ENCODE peak calls at places on chromosomes 5 and 9, in nine cellular contexts. W is SK-N-MC; C is body of pancreas; T is upper lobe of right lung; I is CD4-positive, CD25-positive, alpha-beta regulatory T cell; P is PC-3; N is effector memory CD4-positive, alpha-beta T cell; A is left ventricle myocardium inferior; R is ovary. M is an unnamed sample.

GRCh38 chr9:130017035-130017909 is 25.7 kb downstream of the FNBP1 start:
- DNase-seq in W (no peak), N (no peak), I (no peak), A (no peak), R (no peak), T (no peak), C (no peak), P (no peak), M (no peak)

GRCh38 chr5:53253421-53253871 is 143.9 kb upstream of the MOCS2 start:
- DNase-seq in N (no peak), A (no peak), P (peak), T (no peak), W (no peak), C (no peak), I (no peak), R (no peak), M (no peak)

GRCh38 chr5:68181039-68181599 is 34.4 kb upstream of the PIK3R1 start:
- DNase-seq in I (no peak), N (no peak), A (no peak), T (no peak), C (no peak), R (no peak), P (no peak), W (no peak), M (no peak)

GRCh38 chr5:90161399-90161798 is 248.2 kb downstream of the CETN3 start:
- DNase-seq in C (peak), I (no peak), W (no peak), T (peak), A (peak), R (no peak), N (no peak), P (peak), M (peak)

GRCh38 chr9:104766025-104766424 is 2.1 kb downstream of the NIPSNAP3B start:
- DNase-seq in N (no peak), C (no peak), P (no peak), W (no peak), T (no peak), I (no peak), A (no peak), R (no peak), M (no peak)

GRCh38 chr9:120587357-120587756 is 7.4 kb upstream of the CDK5RAP2 start:
- DNase-seq in I (no peak), C (no peak), P (no peak), N (no peak), W (no peak), T (no peak), A (no peak), R (no peak), M (no peak)

GRCh38 chr5:73367650-73368049 is 80.9 kb downstream of the FOXD1 start:
- DNase-seq in A (no peak), T (no peak), R (no peak), W (no peak), C (no peak), I (no peak), P (peak), N (no peak), M (no peak)

GRCh38 chr5:95857185-95857945 is 34.8 kb upstream of the GLRX start:
- DNase-seq in A (peak), P (no peak), T (peak), I (no peak), W (no peak), R (peak), C (peak), N (no peak), M (peak)

GRCh38 chr9:81239388-81239787 is 450.0 kb downstream of the TLE1 start:
- DNase-seq in A (no peak), I (no peak), N (no peak), P (no peak), W (no peak), T (no peak), C (no peak), R (no peak), M (no peak)

GRCh38 chr9:114487607-114488300 is 17.5 kb downstream of the WHRN start:
- DNase-seq in P (peak), T (no peak), C (peak), N (peak), I (peak), A (no peak), W (no peak), R (peak), M (no peak)

GRCh38 chr9:77442436-77442835 is 205.7 kb downstream of the GNA14 start:
- DNase-seq in N (no peak), C (no peak), P (no peak), W (no peak), R (no peak), A (no peak), T (no peak), I (no peak), M (no peak)

GRCh38 chr5:120304653-120305052 is 159.4 kb upstream of the PRR16 start:
- DNase-seq in W (no peak), P (peak), A (no peak), I (no peak), C (no peak), N (no peak), T (no peak), R (no peak), M (no peak)

GRCh38 chr9:112380102-112380581 is at the start of gene HSDL2:
- DNase-seq in T (no peak), C (no peak), R (no peak), N (no peak), W (no peak), P (peak), I (no peak), A (no peak), M (no peak)

GRCh38 chr5:58156977-58157701 is 302.7 kb downstream of the PLK2 start:
- DNase-seq in W (no peak), P (no peak), N (no peak), I (no peak), C (peak), T (no peak), R (no peak), A (peak), M (no peak)

GRCh38 chr9:134066923-134067851 is 639 bp downstream of the BRD3 start:
- DNase-seq in W (no peak), A (no peak), C (no peak), I (peak), P (no peak), R (no peak), N (peak), T (peak), M (peak)

GRCh38 chr9:112046181-112046580 is 128.9 kb downstream of the SUSD1 start:
- DNase-seq in W (no peak), P (peak), N (no peak), I (no peak), C (no peak), A (no peak), T (no peak), R (no peak), M (no peak)

GRCh38 chr9:128818839-128819715 is 777 bp downstream of the ENDOG start:
- DNase-seq in W (no peak), R (no peak), T (peak), P (peak), I (peak), N (peak), A (peak), C (peak), M (peak)

GRCh38 chr9:123059472-123060220 is 26.2 kb downstream of the GPR21 start:
- DNase-seq in P (no peak), A (no peak), C (no peak), T (no peak), I (no peak), R (no peak), N (no peak), W (no peak), M (no peak)

DNA sequence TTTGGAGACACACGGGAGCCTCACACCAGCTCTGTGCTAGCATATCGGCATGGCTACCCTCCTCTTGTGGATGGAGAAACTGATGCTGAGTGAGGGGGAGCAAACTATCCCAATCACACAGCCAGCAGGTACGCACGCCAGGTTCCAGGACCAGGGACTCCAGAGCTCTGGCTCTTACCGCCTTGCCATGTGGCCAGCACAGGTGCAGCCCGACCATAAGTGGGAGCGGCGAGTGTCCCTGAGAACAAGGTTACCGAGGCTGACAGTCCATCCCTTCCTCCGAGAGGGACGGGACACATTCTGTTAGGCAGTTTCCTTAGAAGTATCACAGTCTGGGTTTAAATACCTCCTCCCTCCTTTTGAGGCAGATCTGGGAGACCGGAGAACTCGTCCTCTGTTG is 86.0 kb downstream of the PAX5 start:
- DNase-seq in N (no peak), W (no peak), R (no peak), A (no peak), T (peak), P (no peak), C (no peak), I (no peak), M (no peak)
- H3K27ac ChIP-seq in N (no peak), W (no peak), R (no peak), A (no peak), T (no peak), P (no peak), C (no peak), I (no peak), M (no peak)

DNA sequence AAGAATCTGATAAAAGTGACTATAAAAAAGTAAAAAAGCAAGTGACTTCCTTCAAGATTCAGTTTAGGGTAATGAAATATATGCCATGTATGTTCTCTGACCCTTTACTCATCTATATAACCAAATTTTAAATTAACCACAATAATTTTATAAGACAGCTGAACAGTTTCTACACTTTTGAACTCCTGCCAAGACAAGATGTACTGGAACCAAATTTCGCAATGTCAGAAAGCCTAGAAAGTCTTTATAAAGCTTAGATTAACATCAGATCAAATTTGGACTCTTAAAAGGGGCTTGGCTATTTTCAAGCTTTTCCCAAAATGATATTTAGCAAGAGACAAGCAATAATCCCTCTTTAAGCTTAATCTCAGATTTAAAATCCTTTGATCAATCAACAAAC is 362.6 kb downstream of the PTPRD start:
- DNase-seq in P (peak), N (no peak), A (no peak), W (peak), R (no peak), T (no peak), C (no peak), I (no peak), M (no peak)
- H3K27ac ChIP-seq in P (no peak), N (no peak), A (no peak), W (no peak), R (no peak), T (no peak), C (no peak), I (no peak), M (no peak)

GRCh38 chr5:143093452-143094086 is 309.9 kb downstream of the NR3C1 start:
- DNase-seq in I (no peak), R (no peak), C (no peak), T (no peak), W (no peak), N (no peak), P (no peak), A (no peak), M (no peak)

DNA sequence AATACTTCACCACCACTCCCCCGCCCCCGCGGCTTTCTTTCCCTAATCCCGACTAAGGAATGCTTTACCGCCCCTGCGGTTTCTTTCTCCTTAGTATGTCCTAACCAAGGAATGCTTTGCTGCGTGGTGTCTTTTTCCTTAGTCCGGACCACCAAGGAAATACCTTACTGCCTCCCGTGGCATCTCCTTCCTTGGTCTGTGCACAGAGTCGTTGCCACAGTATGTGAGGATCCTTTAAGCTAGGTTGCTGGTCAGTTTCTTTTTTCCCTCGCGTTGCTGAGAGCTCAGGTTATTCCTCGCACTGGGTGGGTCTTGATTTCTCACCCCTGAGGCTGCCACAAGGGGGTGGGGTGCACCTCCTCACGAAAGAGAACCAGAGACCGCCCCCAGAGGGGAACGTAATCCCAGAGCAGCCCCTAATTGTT is 309.4 kb downstream of the NR3C1 start:
- DNase-seq in A (no peak), C (no peak), N (no peak), T (no peak), I (no peak), R (no peak), P (no peak), W (no peak), M (no peak)
- H3K27ac ChIP-seq in A (no peak), C (no peak), N (no peak), T (no peak), I (no peak), R (no peak), P (no peak), W (no peak), M (no peak)

GRCh38 chr5:141871870-141872269 is 6.3 kb downstream of the PCDH1 start:
- DNase-seq in P (no peak), N (no peak), T (no peak), I (no peak), A (no peak), C (no peak), W (no peak), R (no peak), M (no peak)
- H3K27ac ChIP-seq in P (peak), N (no peak), T (peak), I (no peak), A (peak), C (no peak), W (no peak), R (no peak), M (no peak)

DNA sequence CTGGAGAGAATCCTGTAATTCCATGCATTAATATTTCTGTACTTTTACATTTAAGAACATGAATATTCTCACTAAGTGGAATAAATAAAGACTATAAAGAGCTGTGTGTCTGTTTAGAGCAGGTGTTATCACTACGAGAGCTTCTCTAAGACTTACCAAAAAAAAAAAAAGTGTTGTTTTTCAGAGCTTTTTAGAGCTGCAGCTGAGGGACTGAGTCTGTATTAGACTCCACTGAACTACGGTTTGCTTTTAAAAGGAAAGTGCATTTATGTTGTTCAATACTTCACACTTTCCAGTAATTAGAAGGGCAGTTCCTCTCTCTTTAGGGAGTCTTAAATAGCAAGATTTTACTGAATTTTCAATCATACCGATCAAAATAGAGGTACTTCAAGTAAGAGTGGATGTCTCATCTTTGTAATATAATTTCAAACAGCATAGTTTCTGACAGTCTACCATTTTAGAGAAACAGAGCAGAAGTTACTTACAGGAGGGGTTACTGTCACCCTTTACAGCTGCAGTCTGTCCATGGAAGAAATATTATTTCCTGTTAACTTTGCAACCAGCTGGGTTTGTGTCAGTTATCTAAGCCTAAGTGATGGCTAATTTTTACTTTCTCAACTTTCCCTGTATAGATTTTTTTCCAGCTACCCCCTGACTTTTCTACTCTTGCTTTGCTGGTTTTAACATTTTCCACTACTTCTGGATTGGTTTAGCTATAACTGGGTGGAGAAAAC is 2.4 kb downstream of the SYK start:
- DNase-seq in C (no peak), T (no peak), R (no peak), P (no peak), N (no peak), A (no peak), W (no peak), I (no peak), M (no peak)
- H3K27ac ChIP-seq in C (no peak), T (peak), R (no peak), P (no peak), N (no peak), A (no peak), W (no peak), I (no peak), M (no peak)

GRCh38 chr9:131258698-131259431 is 17.4 kb downstream of the FAM78A start:
- DNase-seq in T (no peak), C (no peak), P (no peak), A (no peak), R (no peak), I (no peak), N (no peak), W (no peak), M (no peak)

GRCh38 chr9:131259916-131260597 is 16.3 kb downstream of the FAM78A start:
- DNase-seq in N (no peak), I (no peak), W (no peak), R (no peak), P (no peak), T (no peak), A (no peak), C (no peak), M (no peak)

GRCh38 chr9:131257266-131258025 is 18.9 kb downstream of the FAM78A start:
- DNase-seq in N (no peak), R (no peak), C (no peak), P (no peak), W (no peak), T (no peak), A (no peak), I (no peak), M (no peak)

GRCh38 chr9:131259432-131259885 is 16.9 kb downstream of the FAM78A start:
- DNase-seq in W (no peak), C (no peak), T (no peak), I (no peak), N (no peak), A (no peak), R (no peak), P (no peak), M (no peak)

GRCh38 chr9:131258186-131258585 is 18.1 kb downstream of the FAM78A start:
- DNase-seq in P (no peak), N (no peak), W (no peak), I (no peak), A (peak), R (no peak), C (no peak), T (no peak), M (no peak)
- H3K27ac ChIP-seq in P (no peak), N (peak), W (peak), I (peak), A (peak), R (no peak), C (no peak), T (peak), M (no peak)

M was measured in lower lobe of right lung.